ENCODE peak calls at places on chromosomes 2 and 18, in four cellular contexts. One of them, this sample, is unnamed.

GRCh38 chr2:216996279-216996845 is 136.5 kb upstream of the TNP1 start:
- DNase-seq in H9: no peak
- DNase-seq in T-helper 17 cell: no peak
- DNase-seq in uterus: no peak
- DNase-seq in this sample: no peak

GRCh38 chr18:3093624-3094354 is 80.8 kb upstream of the LPIN2 start:
- DNase-seq in H9: no peak
- DNase-seq in uterus: no peak
- DNase-seq in T-helper 17 cell: no peak
- DNase-seq in this sample: no peak

GRCh38 chr2:106058469-106059137 is 135.5 kb downstream of the UXS1 start:
- DNase-seq in uterus: no peak
- DNase-seq in H9: no peak
- DNase-seq in T-helper 17 cell: no peak
- DNase-seq in this sample: no peak

GRCh38 chr18:78969574-78970315 is 9.9 kb upstream of the SALL3 start:
- DNase-seq in uterus: no peak
- DNase-seq in T-helper 17 cell: no peak
- DNase-seq in H9: peak
- DNase-seq in this sample: no peak

GRCh38 chr2:99651930-99652670 is 162.3 kb upstream of the REV1 start:
- DNase-seq in uterus: no peak
- DNase-seq in H9: no peak
- DNase-seq in T-helper 17 cell: no peak
- DNase-seq in this sample: no peak

GRCh38 chr2:218366621-218367414 is 10.2 kb downstream of the CATIP start:
- DNase-seq in uterus: no peak
- DNase-seq in H9: no peak
- DNase-seq in T-helper 17 cell: no peak
- DNase-seq in this sample: no peak

GRCh38 chr2:209382775-209383174 is 41.1 kb upstream of the MAP2 start:
- DNase-seq in H9: no peak
- DNase-seq in T-helper 17 cell: no peak
- DNase-seq in uterus: no peak
- DNase-seq in this sample: no peak

GRCh38 chr2:37020212-37020886 is 54.0 kb upstream of the STRN start:
- DNase-seq in T-helper 17 cell: no peak
- DNase-seq in H9: no peak
- DNase-seq in uterus: peak
- DNase-seq in this sample: peak

GRCh38 chr2:231795525-231796327 is 9.5 kb downstream of the COPS7B start:
- DNase-seq in H9: no peak
- DNase-seq in uterus: no peak
- DNase-seq in T-helper 17 cell: no peak
- DNase-seq in this sample: peak

GRCh38 chr2:11996618-11997017 is 250.2 kb downstream of the LPIN1 start:
- DNase-seq in T-helper 17 cell: no peak
- DNase-seq in H9: no peak
- DNase-seq in uterus: no peak
- DNase-seq in this sample: no peak

GRCh38 chr18:6607348-6607747 is 122.2 kb upstream of the ARHGAP28 start:
- DNase-seq in uterus: no peak
- DNase-seq in T-helper 17 cell: no peak
- DNase-seq in H9: no peak
- DNase-seq in this sample: no peak

GRCh38 chr2:212683346-212683745 is 144.7 kb upstream of the ERBB4 start:
- DNase-seq in H9: no peak
- DNase-seq in T-helper 17 cell: no peak
- DNase-seq in uterus: no peak
- DNase-seq in this sample: no peak

GRCh38 chr18:55833543-55833942 is 245.6 kb upstream of the TCF4 start:
- DNase-seq in H9: no peak
- DNase-seq in uterus: no peak
- DNase-seq in T-helper 17 cell: no peak
- DNase-seq in this sample: peak

GRCh38 chr2:3470166-3470651 is 49.1 kb downstream of the ADI1 start:
- DNase-seq in uterus: peak
- DNase-seq in H9: no peak
- DNase-seq in T-helper 17 cell: no peak
- DNase-seq in this sample: peak

GRCh38 chr2:29485631-29486030 is 370.4 kb downstream of the CLIP4 start:
- DNase-seq in uterus: no peak
- DNase-seq in H9: no peak
- DNase-seq in T-helper 17 cell: no peak
- DNase-seq in this sample: no peak

GRCh38 chr18:76823166-76823539 is 796 bp downstream of the ZNF236 start:
- DNase-seq in uterus: peak
- DNase-seq in T-helper 17 cell: no peak
- DNase-seq in H9: no peak
- DNase-seq in this sample: no peak

GRCh38 chr2:172701250-172701649 is 34.4 kb upstream of the RAPGEF4 start:
- DNase-seq in T-helper 17 cell: no peak
- DNase-seq in H9: no peak
- DNase-seq in uterus: no peak
- DNase-seq in this sample: peak

GRCh38 chr2:181397331-181397730 is 59.9 kb upstream of the ITGA4 start:
- DNase-seq in uterus: no peak
- DNase-seq in T-helper 17 cell: no peak
- DNase-seq in H9: no peak
- DNase-seq in this sample: no peak

GRCh38 chr2:97691166-97691565 is 21.7 kb downstream of the C2orf92 start:
- DNase-seq in H9: peak
- DNase-seq in T-helper 17 cell: no peak
- DNase-seq in uterus: no peak
- DNase-seq in this sample: no peak

GRCh38 chr2:109239720-109240119 is 110.7 kb downstream of the SH3RF3 start:
- DNase-seq in T-helper 17 cell: no peak
- DNase-seq in H9: no peak
- DNase-seq in uterus: no peak
- DNase-seq in this sample: no peak

GRCh38 chr2:239883326-239884050 is 141.7 kb downstream of the NDUFA10 start:
- DNase-seq in T-helper 17 cell: no peak
- DNase-seq in H9: peak
- DNase-seq in uterus: no peak
- DNase-seq in this sample: no peak

GRCh38 chr2:144285324-144285723 is 234.6 kb downstream of the ZEB2 start:
- DNase-seq in uterus: no peak
- DNase-seq in T-helper 17 cell: no peak
- DNase-seq in H9: no peak
- DNase-seq in this sample: no peak

This sample was measured in GM04504.